ENCODE peak calls at places on chromosomes 3 and 15, in seven cellular contexts. One of them, this sample, is unnamed.

GRCh38 chr3:99250821-99251355 is 349.4 kb upstream of the DCBLD2 start:
- DNase-seq in HCT116: no peak
- DNase-seq in uterus: no peak
- DNase-seq in ovary: no peak
- DNase-seq in spleen: no peak
- DNase-seq in Peyer's patch: no peak
- DNase-seq in transverse colon: no peak
- DNase-seq in this sample: no peak

GRCh38 chr3:152375546-152375945 is 106.8 kb downstream of the MBNL1 start:
- DNase-seq in Peyer's patch: no peak
- DNase-seq in ovary: no peak
- DNase-seq in HCT116: no peak
- DNase-seq in uterus: no peak
- DNase-seq in spleen: no peak
- DNase-seq in transverse colon: no peak
- DNase-seq in this sample: no peak

GRCh38 chr3:10288575-10288960 is 4.2 kb downstream of the GHRL start:
- DNase-seq in uterus: no peak
- DNase-seq in Peyer's patch: no peak
- DNase-seq in spleen: no peak
- DNase-seq in HCT116: no peak
- DNase-seq in transverse colon: no peak
- DNase-seq in ovary: no peak
- DNase-seq in this sample: no peak

GRCh38 chr15:78369161-78369560 is 29.0 kb downstream of the CRABP1 start:
- DNase-seq in Peyer's patch: no peak
- DNase-seq in HCT116: no peak
- DNase-seq in uterus: no peak
- DNase-seq in spleen: peak; percentile 14
- DNase-seq in ovary: no peak
- DNase-seq in transverse colon: no peak
- DNase-seq in this sample: peak; percentile 18

GRCh38 chr15:41915203-41915994 is 21.5 kb upstream of the SPTBN5 start:
- DNase-seq in Peyer's patch: no peak
- DNase-seq in spleen: no peak
- DNase-seq in HCT116: no peak
- DNase-seq in transverse colon: no peak
- DNase-seq in ovary: no peak
- DNase-seq in uterus: no peak
- DNase-seq in this sample: no peak

GRCh38 chr3:52394751-52395502 is 50.0 kb downstream of the SEMA3G start:
- DNase-seq in HCT116: no peak
- DNase-seq in Peyer's patch: no peak
- DNase-seq in spleen: peak; percentile 67
- DNase-seq in uterus: no peak
- DNase-seq in transverse colon: no peak
- DNase-seq in ovary: no peak
- DNase-seq in this sample: no peak

GRCh38 chr3:150469031-150469930 is 61.2 kb downstream of the TSC22D2 start:
- DNase-seq in Peyer's patch: peak; percentile 71
- DNase-seq in transverse colon: peak; percentile 73
- DNase-seq in uterus: peak; percentile 77
- DNase-seq in ovary: peak; percentile 54
- DNase-seq in spleen: no peak
- DNase-seq in HCT116: peak; percentile 68
- DNase-seq in this sample: no peak

GRCh38 chr3:121998030-121998580 is 23.9 kb downstream of the ILDR1 start:
- DNase-seq in transverse colon: no peak
- DNase-seq in uterus: no peak
- DNase-seq in Peyer's patch: no peak
- DNase-seq in spleen: no peak
- DNase-seq in ovary: no peak
- DNase-seq in HCT116: no peak
- DNase-seq in this sample: no peak

GRCh38 chr3:58560771-58561311 is 16.4 kb downstream of the FAM107A start:
- DNase-seq in ovary: no peak
- DNase-seq in HCT116: no peak
- DNase-seq in spleen: no peak
- DNase-seq in Peyer's patch: no peak
- DNase-seq in transverse colon: no peak
- DNase-seq in uterus: no peak
- DNase-seq in this sample: no peak

DNA sequence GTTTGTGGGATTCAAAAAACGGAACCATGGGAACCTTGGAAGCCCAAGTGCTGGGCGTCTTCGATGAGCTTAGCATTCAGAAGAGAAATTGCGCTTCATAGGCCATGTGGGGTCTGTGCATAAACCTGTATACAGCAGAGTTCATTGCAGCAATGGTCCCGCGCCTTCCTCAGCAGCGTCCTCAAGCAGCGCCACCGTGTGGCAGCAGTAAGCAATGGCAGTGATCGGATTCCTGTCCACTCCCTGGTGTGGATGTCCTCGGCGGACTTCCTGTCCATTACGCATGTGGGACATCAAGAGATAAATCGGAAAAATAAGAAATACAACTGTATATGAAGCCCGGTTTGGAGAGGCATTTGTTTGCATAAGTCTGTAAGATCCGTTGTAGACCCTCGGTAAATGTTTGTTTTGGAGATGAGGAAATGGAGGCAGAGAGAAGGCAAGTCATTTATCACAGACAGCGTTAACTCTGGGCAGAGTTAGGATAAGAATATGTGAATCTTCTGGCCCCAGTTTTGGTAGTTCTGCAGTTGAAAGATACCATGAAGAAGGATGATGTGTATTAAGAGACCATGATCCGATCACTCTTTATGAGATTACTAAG is 57.7 kb downstream of the CNTN4 start:
- DNase-seq in spleen: no peak
- DNase-seq in Peyer's patch: no peak
- DNase-seq in uterus: no peak
- DNase-seq in ovary: no peak
- DNase-seq in transverse colon: peak; percentile 11
- DNase-seq in HCT116: no peak
- DNase-seq in this sample: no peak
- TF ChIP-seq CTCF in spleen: peak; percentile 23
- TF ChIP-seq CTCF in Peyer's patch: peak; percentile 29
- TF ChIP-seq CTCF in uterus: no peak
- TF ChIP-seq CTCF in ovary: no peak
- TF ChIP-seq CTCF in transverse colon: peak; percentile 18
- TF ChIP-seq CTCF in HCT116: peak; percentile 44
- TF ChIP-seq CTCF in this sample: no peak

DNA sequence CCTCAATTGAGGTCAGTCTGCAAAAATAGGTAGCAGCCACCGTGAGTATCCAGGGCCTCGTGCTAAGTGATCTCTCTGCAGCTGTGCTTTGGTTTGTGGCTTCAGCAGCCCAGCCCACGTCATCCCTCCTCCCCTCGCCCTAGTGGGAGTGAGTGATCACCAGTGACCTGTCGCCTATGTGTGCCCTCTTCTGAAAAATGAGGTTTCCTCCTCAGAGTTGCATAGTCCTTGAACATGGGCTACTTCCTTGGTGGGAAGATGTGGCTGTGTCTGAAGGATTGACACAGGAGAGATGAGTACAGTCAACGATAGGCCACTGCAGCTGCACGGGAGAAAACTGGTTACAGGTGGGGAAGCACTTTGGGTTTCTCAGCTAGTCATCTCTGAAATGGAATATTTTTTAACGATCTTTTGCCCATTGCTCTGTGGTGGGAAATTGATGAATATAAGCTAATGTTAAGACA is 144.8 kb upstream of the BHLHE40 start:
- DNase-seq in spleen: peak; percentile 85
- DNase-seq in Peyer's patch: peak; percentile 89
- DNase-seq in transverse colon: peak; percentile 72
- DNase-seq in uterus: no peak
- DNase-seq in ovary: no peak
- DNase-seq in HCT116: no peak
- DNase-seq in this sample: no peak
- TF ChIP-seq POLR2A in spleen: no peak
- TF ChIP-seq POLR2A in Peyer's patch: no peak
- TF ChIP-seq POLR2A in transverse colon: peak; percentile 11
- TF ChIP-seq POLR2A in uterus: no peak
- TF ChIP-seq POLR2A in ovary: no peak
- TF ChIP-seq POLR2A in HCT116: no peak
- TF ChIP-seq POLR2A in this sample: no peak

GRCh38 chr15:31145271-31145911 is 43.9 kb upstream of the TRPM1 start:
- DNase-seq in ovary: no peak
- DNase-seq in HCT116: no peak
- DNase-seq in Peyer's patch: no peak
- DNase-seq in uterus: no peak
- DNase-seq in spleen: no peak
- DNase-seq in transverse colon: no peak
- DNase-seq in this sample: no peak
- TF ChIP-seq CTCF in ovary: no peak
- TF ChIP-seq CTCF in HCT116: peak; percentile 49
- TF ChIP-seq CTCF in Peyer's patch: no peak
- TF ChIP-seq CTCF in uterus: no peak
- TF ChIP-seq CTCF in spleen: no peak
- TF ChIP-seq CTCF in transverse colon: no peak
- TF ChIP-seq CTCF in this sample: no peak

DNA sequence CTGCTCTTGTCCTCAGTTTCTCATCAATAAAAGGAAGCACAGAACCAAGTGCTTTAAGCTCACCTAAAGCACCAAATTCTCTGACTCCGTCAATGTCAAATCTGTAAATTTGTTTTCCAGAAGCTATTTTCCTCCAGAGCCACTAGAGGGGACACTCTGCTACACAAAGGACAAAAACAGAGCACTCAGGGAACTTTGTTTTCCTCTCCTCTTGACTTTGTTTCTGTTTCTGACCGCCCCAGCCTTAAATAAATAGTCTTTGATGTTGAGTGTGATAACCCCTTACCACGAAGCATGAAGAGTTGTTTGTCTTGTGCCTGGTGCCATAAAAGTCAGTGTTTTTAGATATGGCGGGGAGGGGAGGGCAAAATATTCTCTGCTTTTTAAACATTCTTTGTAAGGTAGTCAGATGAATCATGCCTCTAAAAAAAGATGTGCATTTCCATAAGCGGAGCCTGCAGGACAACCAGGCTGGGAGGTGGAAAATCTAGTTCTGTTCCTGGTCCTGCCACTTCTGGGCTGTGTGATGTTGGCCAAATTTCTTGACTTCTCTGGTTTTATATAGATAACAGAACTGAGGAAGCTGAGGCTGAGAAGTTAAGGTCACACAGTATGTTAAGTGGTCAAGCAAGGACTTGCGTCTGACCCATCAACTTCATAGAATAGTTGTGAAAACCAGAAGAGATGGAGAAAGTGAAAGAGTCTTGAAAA is 7.3 kb upstream of the ZBTB38 start:
- DNase-seq in spleen: no peak
- DNase-seq in ovary: peak; percentile 31
- DNase-seq in HCT116: peak; percentile 59
- DNase-seq in transverse colon: no peak
- DNase-seq in uterus: no peak
- DNase-seq in Peyer's patch: no peak
- DNase-seq in this sample: no peak
- TF ChIP-seq POLR2A in spleen: no peak
- TF ChIP-seq POLR2A in ovary: no peak
- TF ChIP-seq POLR2A in HCT116: no peak
- TF ChIP-seq POLR2A in transverse colon: no peak
- TF ChIP-seq POLR2A in uterus: no peak
- TF ChIP-seq POLR2A in Peyer's patch: no peak
- TF ChIP-seq POLR2A in this sample: no peak

GRCh38 chr15:85329561-85330421 is 50.6 kb upstream of the AKAP13 start:
- DNase-seq in spleen: peak; percentile 83
- DNase-seq in transverse colon: peak; percentile 44
- DNase-seq in HCT116: no peak
- DNase-seq in ovary: no peak
- DNase-seq in Peyer's patch: peak; percentile 81
- DNase-seq in uterus: no peak
- DNase-seq in this sample: no peak

GRCh38 chr15:85333132-85333831 is 47.1 kb upstream of the AKAP13 start:
- DNase-seq in ovary: no peak
- DNase-seq in uterus: no peak
- DNase-seq in Peyer's patch: no peak
- DNase-seq in HCT116: no peak
- DNase-seq in spleen: no peak
- DNase-seq in transverse colon: no peak
- DNase-seq in this sample: no peak

GRCh38 chr15:85334241-85334640 is 46.2 kb upstream of the AKAP13 start:
- DNase-seq in spleen: no peak
- DNase-seq in ovary: no peak
- DNase-seq in HCT116: no peak
- DNase-seq in transverse colon: no peak
- DNase-seq in Peyer's patch: no peak
- DNase-seq in uterus: no peak
- DNase-seq in this sample: no peak

GRCh38 chr15:85331666-85332261 is 48.6 kb upstream of the AKAP13 start:
- DNase-seq in spleen: no peak
- DNase-seq in ovary: no peak
- DNase-seq in HCT116: no peak
- DNase-seq in uterus: no peak
- DNase-seq in Peyer's patch: no peak
- DNase-seq in transverse colon: no peak
- DNase-seq in this sample: no peak

DNA sequence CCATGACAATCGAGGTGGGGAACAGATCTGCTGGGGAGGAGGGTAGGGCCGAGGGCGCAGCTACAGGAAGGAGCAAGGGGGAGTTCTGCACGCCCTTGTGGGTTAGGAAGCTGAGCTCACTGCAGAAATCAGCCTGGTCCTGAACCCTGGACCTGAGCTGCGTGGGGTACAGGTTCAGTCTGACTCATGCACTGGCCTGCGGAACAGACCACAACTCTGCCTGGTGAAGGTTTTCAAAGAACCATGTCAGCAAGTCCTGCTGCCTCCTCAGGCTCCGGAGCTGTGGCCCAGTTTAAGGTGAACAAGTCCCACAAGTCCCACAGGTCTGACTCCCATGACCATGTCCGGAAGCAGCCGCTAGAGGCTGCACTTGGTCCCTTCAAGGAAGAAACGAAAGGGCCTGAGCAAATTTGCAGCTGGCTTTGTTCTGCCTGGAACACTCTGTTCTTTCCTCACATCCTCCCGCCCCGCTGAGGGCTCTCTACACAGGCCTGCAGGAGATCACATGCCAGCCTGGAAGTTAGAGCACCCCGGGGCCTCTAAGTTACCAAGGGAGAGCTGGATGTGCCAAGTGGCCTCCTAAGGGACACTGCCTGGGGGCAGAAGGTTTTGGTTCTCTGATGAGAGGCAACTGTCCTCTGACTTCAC is 49.3 kb upstream of the AKAP13 start:
- DNase-seq in Peyer's patch: peak; percentile 97
- DNase-seq in transverse colon: peak; percentile 95
- DNase-seq in uterus: peak; percentile 87
- DNase-seq in spleen: peak; percentile 92
- DNase-seq in ovary: peak; percentile 77
- DNase-seq in HCT116: peak; percentile 82
- DNase-seq in this sample: peak; percentile 97
- TF ChIP-seq CTCF in Peyer's patch: peak; percentile 77
- TF ChIP-seq CTCF in transverse colon: peak; percentile 80
- TF ChIP-seq CTCF in uterus: peak; percentile 79
- TF ChIP-seq CTCF in spleen: peak; percentile 72
- TF ChIP-seq CTCF in ovary: peak; percentile 46
- TF ChIP-seq CTCF in HCT116: peak; percentile 93
- TF ChIP-seq CTCF in this sample: no peak